ENCODE peak calls at places on chromosomes 3 and 15, in nine cellular contexts. Z is CD8-positive, alpha-beta memory T cell; W is SJSA1; E is stomach; J is cardiac muscle cell; O is H9; D is mammary epithelial cell; V is fibroblast of lung; F is trophoblast cell. S is an unnamed sample.

GRCh38 chr15:79282371-79283251 is at the start of gene ANKRD34C:
- DNase-seq in O (peak; percentile 50), D (no peak), F (no peak), W (no peak), Z (no peak), E (no peak), J (peak; percentile 46), V (no peak), S (no peak)

GRCh38 chr15:70385052-70385451 is 287.3 kb upstream of the TLE3 start:
- DNase-seq in F (no peak), J (no peak), E (no peak), D (no peak), W (no peak), Z (no peak), V (no peak), O (no peak), S (no peak)

GRCh38 chr15:80831192-80831591 is 52.0 kb downstream of the CEMIP start:
- DNase-seq in V (no peak), J (no peak), F (no peak), Z (no peak), O (no peak), E (no peak), W (no peak), D (no peak), S (no peak)

GRCh38 chr3:108182339-108182738 is 39.9 kb downstream of the IFT57 start:
- DNase-seq in E (no peak), Z (no peak), V (peak; percentile 49), O (no peak), D (peak; percentile 11), J (no peak), W (no peak), F (no peak), S (no peak)

GRCh38 chr3:181622365-181622764 is 89.4 kb upstream of the SOX2 start:
- DNase-seq in O (no peak), Z (no peak), E (no peak), F (no peak), D (peak; percentile 77), J (no peak), W (peak; percentile 52), V (peak; percentile 71), S (no peak)

GRCh38 chr3:182637350-182638197 is 155.7 kb upstream of the ATP11B start:
- DNase-seq in W (no peak), J (no peak), D (no peak), Z (no peak), F (no peak), E (no peak), O (no peak), V (no peak), S (peak; percentile 78)

GRCh38 chr15:83844742-83845141 is 190.8 kb downstream of the ADAMTSL3 start:
- DNase-seq in D (peak; percentile 74), E (no peak), W (no peak), F (peak; percentile 89), Z (no peak), O (no peak), J (no peak), V (no peak), S (no peak)

GRCh38 chr15:39833515-39833981 is 50.9 kb upstream of the FSIP1 start:
- DNase-seq in Z (no peak), J (no peak), D (peak; percentile 25), F (peak; percentile 7), E (no peak), V (peak; percentile 77), W (peak; percentile 23), O (no peak), S (no peak)

GRCh38 chr3:120683213-120683612 is 1.2 kb upstream of the HGD start:
- DNase-seq in W (no peak), J (no peak), D (no peak), O (no peak), V (peak; percentile 22), E (no peak), F (no peak), Z (no peak), S (no peak)

GRCh38 chr3:42780892-42781700 is 8.0 kb upstream of the CCDC13 start:
- DNase-seq in J (peak; percentile 79), F (peak; percentile 91), Z (no peak), D (peak; percentile 43), V (peak; percentile 62), W (peak; percentile 48), O (no peak), E (no peak), S (no peak)

GRCh38 chr15:70141376-70142071 is 43.8 kb upstream of the TLE3 start:
- DNase-seq in E (no peak), W (no peak), F (peak; percentile 2), J (no peak), Z (no peak), D (no peak), V (no peak), O (no peak), S (no peak)

GRCh38 chr3:184289426-184289938 is 9.6 kb upstream of the PSMD2 start:
- DNase-seq in E (peak; percentile 59), J (peak; percentile 53), O (peak; percentile 86), V (peak; percentile 19), D (peak; percentile 59), W (peak; percentile 30), Z (peak; percentile 66), F (peak; percentile 40), S (peak; percentile 73)

GRCh38 chr3:45760878-45761711 is 35.2 kb downstream of the SLC6A20 start:
- DNase-seq in F (peak; percentile 61), O (peak; percentile 88), J (peak; percentile 76), D (peak; percentile 26), Z (peak; percentile 62), W (peak; percentile 40), V (peak; percentile 63), E (peak; percentile 50), S (peak; percentile 57)

GRCh38 chr3:84165278-84165677 is 793.5 kb upstream of the CADM2 start:
- DNase-seq in F (no peak), D (peak; percentile 29), J (no peak), O (no peak), Z (no peak), E (no peak), V (no peak), W (no peak), S (no peak)

GRCh38 chr3:86793786-86794185 is 197.2 kb downstream of the VGLL3 start:
- DNase-seq in Z (no peak), O (no peak), V (peak; percentile 98), F (peak; percentile 77), W (peak; percentile 88), D (peak; percentile 86), E (no peak), J (peak; percentile 28), S (no peak)
- H3K4me1 ChIP-seq in Z (no peaks in the 10 kb centered on the region), O (no peaks in the 10 kb centered on the region), V (peaks cover 7% of the 10 kb centered on the region), F (no peaks in the 10 kb centered on the region), W (peaks cover 24% of the 10 kb centered on the region), D (peaks cover 13% of the 10 kb centered on the region), E (no peaks in the 10 kb centered on the region), J (no peaks in the 10 kb centered on the region), S (no peaks in the 10 kb centered on the region)

GRCh38 chr3:30617653-30618052 is 11.3 kb downstream of the TGFBR2 start:
- DNase-seq in E (no peak), Z (no peak), W (no peak), V (no peak), F (no peak), D (no peak), J (no peak), O (no peak), S (no peak)
- H3K4me1 ChIP-seq in E (peaks cover 50% of the 10 kb centered on the region), Z (peaks cover 94% of the 10 kb centered on the region), W (peaks cover 39% of the 10 kb centered on the region), V (peaks cover 7% of the 10 kb centered on the region), F (peaks cover 11% of the 10 kb centered on the region), D (peaks cover 45% of the 10 kb centered on the region), J (peaks cover 10% of the 10 kb centered on the region), O (peaks cover 10% of the 10 kb centered on the region), S (peaks cover 15% of the 10 kb centered on the region)

GRCh38 chr3:195045481-195045880 is 225.5 kb downstream of the XXYLT1 start:
- DNase-seq in O (peak; percentile 33), Z (no peak), W (no peak), F (no peak), J (no peak), V (no peak), E (peak; percentile 21), D (no peak), S (no peak)

GRCh38 chr3:195044411-195044810 is 226.5 kb downstream of the XXYLT1 start:
- DNase-seq in W (no peak), Z (no peak), E (peak; percentile 1), F (no peak), D (no peak), V (no peak), O (no peak), J (no peak), S (no peak)

GRCh38 chr3:195047536-195047935 is 223.4 kb downstream of the XXYLT1 start:
- DNase-seq in W (no peak), J (no peak), D (no peak), O (no peak), E (no peak), V (no peak), Z (no peak), F (no peak), S (no peak)

GRCh38 chr3:195048059-195048905 is 222.7 kb downstream of the XXYLT1 start:
- DNase-seq in E (no peak), F (no peak), D (no peak), O (peak; percentile 26), Z (no peak), V (no peak), W (no peak), J (no peak), S (no peak)

DNA sequence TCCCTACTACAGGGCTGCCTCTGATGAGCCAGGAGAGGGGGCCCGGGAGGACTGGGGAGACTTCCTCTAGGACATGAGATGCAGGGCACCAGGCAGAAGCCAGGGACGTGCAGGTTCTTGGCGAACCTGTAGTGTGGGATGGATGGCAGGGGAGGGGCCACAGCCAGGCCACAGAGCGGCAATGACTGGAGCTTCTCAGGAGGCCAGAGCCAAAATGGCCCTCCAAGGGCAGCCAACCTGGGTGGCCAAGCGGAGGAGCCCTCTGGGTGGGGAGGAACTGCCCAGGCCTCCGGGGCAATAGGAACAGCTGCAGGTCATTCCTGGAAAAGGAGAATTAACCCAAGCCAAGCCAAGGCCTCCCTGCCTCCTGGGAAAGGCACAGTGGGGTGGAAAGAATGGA is 224.5 kb downstream of the XXYLT1 start:
- DNase-seq in F (no peak), Z (no peak), V (no peak), D (no peak), J (no peak), E (peak; percentile 16), W (no peak), O (no peak), S (no peak)
- H3K4me1 ChIP-seq in F (peaks cover 2% of the 10 kb centered on the region), Z (no peaks in the 10 kb centered on the region), V (no peaks in the 10 kb centered on the region), D (no peaks in the 10 kb centered on the region), J (no peaks in the 10 kb centered on the region), E (no peaks in the 10 kb centered on the region), W (no peaks in the 10 kb centered on the region), O (no peaks in the 10 kb centered on the region), S (no peaks in the 10 kb centered on the region)

GRCh38 chr3:100099621-100100020 is 14.7 kb downstream of the FILIP1L start:
- DNase-seq in V (peak; percentile 91), E (no peak), W (no peak), O (no peak), J (no peak), F (peak; percentile 70), D (no peak), Z (no peak), S (no peak)

GRCh38 chr3:100093826-100094225 is 20.5 kb downstream of the FILIP1L start:
- DNase-seq in Z (no peak), F (peak; percentile 68), E (no peak), W (no peak), V (no peak), J (no peak), O (no peak), D (no peak), S (no peak)

GRCh38 chr3:100097919-100098896 is 16.1 kb downstream of the FILIP1L start:
- DNase-seq in D (no peak), F (peak; percentile 90), Z (no peak), O (no peak), E (no peak), V (no peak), J (peak; percentile 10), W (no peak), S (peak; percentile 20)

GRCh38 chr3:100100454-100100853 is 13.8 kb downstream of the FILIP1L start:
- DNase-seq in Z (no peak), J (no peak), V (peak; percentile 88), D (no peak), W (peak; percentile 21), F (peak; percentile 79), O (no peak), E (no peak), S (no peak)

GRCh38 chr3:100096866-100097265 is 17.4 kb downstream of the FILIP1L start:
- DNase-seq in E (no peak), F (no peak), Z (no peak), V (no peak), O (no peak), D (no peak), J (no peak), W (no peak), S (no peak)
- H3K4me1 ChIP-seq in E (no peaks in the 10 kb centered on the region), F (peaks cover 9% of the 10 kb centered on the region), Z (no peaks in the 10 kb centered on the region), V (no peaks in the 10 kb centered on the region), O (no peaks in the 10 kb centered on the region), D (no peaks in the 10 kb centered on the region), J (peaks cover 12% of the 10 kb centered on the region), W (peaks cover 29% of the 10 kb centered on the region), S (peaks cover 8% of the 10 kb centered on the region)